ENCODE peak calls at places on chromosomes 16 and 17, in five cellular contexts. U is WTC11, X is HepG2, N is H1, J is K562. K is an unnamed sample.

GRCh38 chr16:57141822-57142631 is 43.8 kb downstream of the PSME3IP1 start:
- DNase-seq in U (no peak), N (no peak), J (no peak), X (no peak), K (no peak)

GRCh38 chr16:66905633-66906539 is 12.8 kb downstream of the CDH16 start:
- DNase-seq in J (peak), N (no peak), X (peak), U (peak), K (no peak)

GRCh38 chr16:30647274-30647571 is 3.5 kb upstream of the PRR14 start:
- DNase-seq in J (no peak), X (no peak), N (no peak), U (no peak), K (no peak)

GRCh38 chr17:79934653-79934970 is 95.4 kb upstream of the CBX4 start:
- DNase-seq in U (no peak), J (no peak), N (no peak), X (no peak), K (no peak)

GRCh38 chr16:22743401-22743800 is 70.6 kb upstream of the HS3ST2 start:
- DNase-seq in X (no peak), U (no peak), J (no peak), N (no peak), K (no peak)

GRCh38 chr17:77859411-77859810 is 99.1 kb upstream of the TNRC6C start:
- DNase-seq in U (no peak), J (no peak), N (no peak), X (no peak), K (no peak)

GRCh38 chr17:15119928-15120327 is 145.2 kb downstream of the PMP22 start:
- DNase-seq in N (no peak), J (no peak), X (no peak), U (no peak), K (no peak)

GRCh38 chr16:74372369-74372768 is 3.7 kb upstream of the NPIPB15 start:
- DNase-seq in X (no peak), N (no peak), U (no peak), J (no peak), K (no peak)

GRCh38 chr16:72024862-72025382 is 16.4 kb downstream of the DHODH start:
- DNase-seq in X (peak), U (no peak), N (no peak), J (no peak), K (no peak)

GRCh38 chr17:65287040-65287439 is 149.9 kb downstream of the RGS9 start:
- DNase-seq in X (no peak), N (no peak), U (no peak), J (no peak), K (no peak)

GRCh38 chr17:13702266-13702665 is 100.5 kb upstream of the HS3ST3A1 start:
- DNase-seq in X (no peak), J (no peak), N (no peak), U (no peak), K (no peak)

GRCh38 chr17:40364906-40365305 is 369 bp upstream of the GJD3 start:
- DNase-seq in U (no peak), J (no peak), X (no peak), N (no peak), K (no peak)

GRCh38 chr17:50785942-50786570 is 18.7 kb upstream of the ANKRD40CL start:
- DNase-seq in U (no peak), J (no peak), N (no peak), X (no peak), K (no peak)

GRCh38 chr16:72961115-72961832 is 86.7 kb downstream of the ZFHX3 start:
- DNase-seq in U (no peak), N (no peak), J (peak), X (no peak), K (no peak)

GRCh38 chr16:28003923-28004322 is 59.6 kb downstream of the GSG1L start:
- DNase-seq in J (no peak), U (no peak), X (no peak), N (no peak), K (no peak)

GRCh38 chr17:27488263-27488662 is 32.0 kb downstream of the KSR1 start:
- DNase-seq in X (no peak), U (no peak), J (no peak), N (no peak), K (no peak)

GRCh38 chr17:61362852-61363600 is 36.6 kb upstream of the TBX2 start:
- DNase-seq in N (no peak), X (peak), J (no peak), U (no peak), K (no peak)

GRCh38 chr17:38701504-38702165 is 3.4 kb upstream of the MLLT6 start:
- DNase-seq in N (no peak), X (peak), J (peak), U (no peak), K (peak)

GRCh38 chr16:73036074-73036826 is 11.7 kb downstream of the ZFHX3 start:
- DNase-seq in N (no peak), J (no peak), U (peak), X (no peak), K (peak)

GRCh38 chr17:80279895-80280294 is 19.2 kb downstream of the RNF213 start:
- DNase-seq in N (no peak), X (no peak), U (no peak), J (no peak), K (no peak)

GRCh38 chr17:35786941-35787432 is 8.5 kb downstream of the MMP28 start:
- DNase-seq in X (no peak), N (no peak), J (no peak), U (no peak), K (no peak)

GRCh38 chr17:55198690-55199370 is 65.9 kb upstream of the HLF start:
- DNase-seq in N (no peak), X (no peak), J (no peak), U (no peak), K (no peak)

GRCh38 chr17:66965801-66966528 is 1.5 kb downstream of the CACNG4 start:
- DNase-seq in J (no peak), X (no peak), U (peak), N (peak), K (no peak)

GRCh38 chr17:74453665-74454196 is 12.7 kb upstream of the CD300A start:
- DNase-seq in X (no peak), J (peak), N (peak), U (peak), K (no peak)

GRCh38 chr16:75376475-75376907 is 56.8 kb downstream of the CFDP1 start:
- DNase-seq in X (no peak), U (no peak), N (no peak), J (no peak), K (no peak)

GRCh38 chr17:9465216-9465921 is 110.3 kb downstream of the STX8 start:
- DNase-seq in X (no peak), J (no peak), N (no peak), U (no peak), K (no peak)

GRCh38 chr17:8016632-8017424 is 14.4 kb downstream of the GUCY2D start:
- DNase-seq in J (peak), X (no peak), N (peak), U (peak), K (no peak)

GRCh38 chr17:50209472-50210248 is 8.2 kb upstream of the COL1A1 start:
- DNase-seq in J (peak), X (no peak), N (peak), U (peak), K (no peak)

GRCh38 chr17:14582996-14583395 is 282.1 kb downstream of the HS3ST3B1 start:
- DNase-seq in J (no peak), X (no peak), U (no peak), N (no peak), K (no peak)

GRCh38 chr17:55845385-55845784 is 94.5 kb downstream of the PCTP start:
- DNase-seq in X (no peak), U (peak), J (no peak), N (peak), K (no peak)

GRCh38 chr17:83062011-83062817 is 17.2 kb upstream of the METRNL start:
- DNase-seq in U (no peak), X (no peak), J (no peak), N (peak), K (no peak)

DNA sequence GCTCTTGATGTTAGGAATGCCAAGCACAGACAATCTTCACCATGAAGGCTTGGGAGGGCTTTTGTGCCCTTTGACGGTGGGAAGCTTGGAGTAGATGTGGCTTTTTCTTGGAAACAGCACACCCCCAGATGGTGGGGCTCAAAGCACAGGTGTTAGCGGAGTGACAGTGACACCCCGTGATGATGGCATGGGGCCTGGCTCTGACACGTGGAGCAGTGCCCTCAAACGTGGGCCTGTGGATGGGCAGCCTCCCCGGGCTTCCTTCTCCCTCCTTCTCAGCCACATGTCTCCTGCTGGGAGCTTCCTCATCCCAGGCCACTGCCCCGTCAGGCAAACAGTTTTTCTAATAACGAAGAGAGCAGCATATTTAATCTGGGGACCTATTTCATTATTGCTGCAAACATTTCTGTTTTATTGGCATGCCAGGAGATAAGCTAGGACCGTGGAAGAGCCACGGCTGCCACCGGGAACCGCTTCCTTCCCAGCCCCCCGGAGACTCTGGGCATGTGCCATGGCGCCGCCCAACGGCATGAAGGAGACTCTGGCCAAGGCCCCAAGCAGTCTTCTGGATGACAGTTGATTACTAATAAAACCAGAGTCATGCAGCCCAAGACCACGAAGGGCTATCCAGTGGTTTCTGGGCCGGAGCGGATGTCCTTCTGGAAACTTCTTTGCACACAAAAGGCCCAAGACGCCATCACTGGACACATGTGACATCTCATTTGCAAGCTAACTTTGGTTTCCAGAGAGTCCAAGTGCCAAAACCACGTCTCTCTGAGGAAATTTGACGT is 280.3 kb upstream of the FOXF1 start:
- DNase-seq in X (no peak), J (no peak), N (peak), U (no peak), K (no peak)
- TF ChIP-seq ATF2 in X (no peak), J (no peak), N (no peak), U (no peak), K (no peak)

GRCh38 chr16:84963046-84963445 is 48.3 kb downstream of the ZDHHC7 start:
- DNase-seq in U (no peak), N (no peak), J (no peak), X (no peak), K (no peak)

GRCh38 chr16:84967828-84968227 is 43.5 kb downstream of the ZDHHC7 start:
- DNase-seq in X (no peak), J (no peak), U (no peak), N (no peak), K (no peak)

GRCh38 chr16:84964729-84965128 is 46.6 kb downstream of the ZDHHC7 start:
- DNase-seq in N (no peak), J (no peak), U (no peak), X (no peak), K (no peak)

GRCh38 chr16:84966150-84966447 is 45.2 kb downstream of the ZDHHC7 start:
- DNase-seq in J (no peak), X (no peak), N (no peak), U (no peak), K (no peak)

GRCh38 chr16:84965428-84966149 is 45.7 kb downstream of the ZDHHC7 start:
- DNase-seq in U (no peak), J (no peak), N (no peak), X (no peak), K (no peak)
- TF ChIP-seq ATF2 in U (no peak), J (no peak), N (no peak), X (no peak), K (no peak)

GRCh38 chr16:77805403-77805802 is 17.0 kb downstream of the VAT1L start:
- DNase-seq in N (no peak), J (no peak), U (no peak), X (no peak), K (no peak)
- TF ChIP-seq ATF2 in N (no peak), J (no peak), U (no peak), X (no peak), K (no peak)

GRCh38 chr17:58327363-58328194 is 1.0 kb downstream of the TSPOAP1 start:
- DNase-seq in U (no peak), X (no peak), N (no peak), J (no peak), K (no peak)

GRCh38 chr17:58328195-58329034 is at the start of gene TSPOAP1:
- DNase-seq in U (peak), J (peak), N (peak), X (no peak), K (peak)

GRCh38 chr17:58329808-58330543 is 1.4 kb upstream of the TSPOAP1 start:
- DNase-seq in N (no peak), J (no peak), X (no peak), U (no peak), K (peak)

GRCh38 chr17:58330544-58330996 is 2.0 kb upstream of the TSPOAP1 start:
- DNase-seq in J (no peak), X (no peak), N (no peak), U (no peak), K (no peak)

GRCh38 chr17:58329035-58329807 is 626 bp upstream of the TSPOAP1 start:
- DNase-seq in J (peak), U (peak), N (peak), X (peak), K (peak)
- TF ChIP-seq ATF2 in J (no peak), U (no peak), N (no peak), X (no peak), K (no peak)

DNA sequence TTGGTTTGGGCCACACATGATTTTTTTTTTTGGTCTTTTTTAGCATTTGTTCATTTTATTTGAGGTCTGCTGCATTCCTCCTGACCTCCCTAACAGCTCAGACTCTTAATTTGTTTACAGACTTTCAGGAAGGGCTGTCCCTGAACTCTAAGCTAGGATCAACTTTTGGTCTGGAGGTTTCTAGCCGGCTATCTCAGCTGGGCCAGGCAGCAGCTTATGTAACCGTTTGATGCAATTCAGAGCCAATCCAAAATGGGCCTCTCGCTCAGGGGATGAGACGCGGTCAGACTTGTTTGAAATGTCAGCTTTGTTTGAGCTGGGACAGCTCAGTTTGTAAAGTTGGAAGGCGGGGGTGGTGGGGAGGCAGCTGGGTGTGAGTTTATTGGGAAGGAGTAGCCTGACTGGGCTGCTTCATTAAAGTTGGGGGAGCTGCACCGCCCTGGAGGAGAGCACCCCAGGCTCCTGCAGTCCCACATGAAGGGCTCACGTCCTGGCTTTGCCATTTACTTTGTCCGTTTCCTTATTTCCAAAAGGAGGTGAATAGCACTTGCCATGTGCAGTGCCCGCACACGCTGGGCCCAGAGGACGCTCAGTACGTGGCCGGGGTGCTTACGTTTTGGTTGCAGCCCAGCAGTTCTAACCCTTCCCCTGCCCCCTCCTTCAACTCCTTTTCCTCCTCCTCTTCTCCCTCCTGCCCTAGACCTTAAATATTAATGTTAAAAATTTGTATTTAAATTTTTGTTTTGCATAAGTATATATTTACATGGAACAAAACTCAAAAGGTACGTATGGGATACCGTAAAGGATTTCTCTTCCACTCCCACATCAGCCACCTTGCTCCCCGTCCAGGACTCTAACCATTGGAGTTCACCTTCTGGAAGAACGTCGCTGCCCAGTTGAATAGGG is 121.2 kb downstream of the SNX29 start:
- DNase-seq in X (peak), J (no peak), N (no peak), U (no peak), K (no peak)
- TF ChIP-seq ATF2 in X (peak), J (no peak), N (no peak), U (no peak), K (no peak)

GRCh38 chr17:4444782-4445473 is 11.2 kb downstream of the SPNS3 start:
- DNase-seq in J (no peak), X (no peak), U (no peak), N (no peak), K (no peak)
- TF ChIP-seq ATF2 in J (no peak), X (no peak), U (no peak), N (no peak), K (no peak)

GRCh38 chr16:69483611-69484010 is 59.2 kb downstream of the CYB5B start:
- DNase-seq in N (no peak), J (no peak), U (no peak), X (no peak), K (no peak)

GRCh38 chr16:69485816-69486215 is 61.4 kb downstream of the CYB5B start:
- DNase-seq in N (no peak), U (no peak), X (no peak), J (no peak), K (no peak)

GRCh38 chr16:69485361-69485760 is 60.9 kb downstream of the CYB5B start:
- DNase-seq in U (no peak), J (no peak), N (no peak), X (no peak), K (no peak)

GRCh38 chr16:69486272-69486671 is 61.9 kb downstream of the CYB5B start:
- DNase-seq in N (no peak), X (no peak), U (no peak), J (no peak), K (no peak)

GRCh38 chr16:69486724-69487123 is 62.3 kb downstream of the CYB5B start:
- DNase-seq in J (no peak), N (no peak), U (no peak), X (no peak), K (no peak)
- TF ChIP-seq ATF2 in J (no peak), N (no peak), U (no peak), X (no peak), K (no peak)

GRCh38 chr17:1049446-1050225 is 52.7 kb downstream of the TIMM22 start:
- DNase-seq in X (no peak), N (no peak), J (no peak), U (no peak), K (no peak)
- TF ChIP-seq ATF2 in X (no peak), N (no peak), J (no peak), U (no peak), K (no peak)

DNA sequence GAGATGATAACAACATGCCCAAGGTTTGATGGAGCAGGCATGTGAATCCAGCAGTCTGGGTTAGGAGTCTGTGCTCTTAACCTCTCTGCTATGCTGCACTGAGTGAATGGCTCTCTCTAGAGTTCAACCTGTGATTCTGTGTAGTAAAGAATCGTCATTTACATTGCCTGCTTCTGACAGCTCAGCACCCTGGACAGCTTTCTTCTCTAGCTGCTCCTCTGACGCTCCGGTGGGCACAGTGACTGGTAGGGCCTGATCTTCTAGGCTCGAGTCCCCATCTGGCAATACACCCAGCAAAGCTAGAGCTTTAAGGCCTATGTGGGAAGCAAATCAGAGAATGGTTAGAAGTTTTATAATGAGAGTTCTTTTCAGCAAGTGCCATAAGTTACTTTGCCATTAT is 85.3 kb upstream of the ATP2A3 start:
- DNase-seq in U (no peak), J (no peak), N (no peak), X (no peak), K (no peak)
- TF ChIP-seq ATF2 in U (no peak), J (no peak), N (no peak), X (no peak), K (no peak)

DNA sequence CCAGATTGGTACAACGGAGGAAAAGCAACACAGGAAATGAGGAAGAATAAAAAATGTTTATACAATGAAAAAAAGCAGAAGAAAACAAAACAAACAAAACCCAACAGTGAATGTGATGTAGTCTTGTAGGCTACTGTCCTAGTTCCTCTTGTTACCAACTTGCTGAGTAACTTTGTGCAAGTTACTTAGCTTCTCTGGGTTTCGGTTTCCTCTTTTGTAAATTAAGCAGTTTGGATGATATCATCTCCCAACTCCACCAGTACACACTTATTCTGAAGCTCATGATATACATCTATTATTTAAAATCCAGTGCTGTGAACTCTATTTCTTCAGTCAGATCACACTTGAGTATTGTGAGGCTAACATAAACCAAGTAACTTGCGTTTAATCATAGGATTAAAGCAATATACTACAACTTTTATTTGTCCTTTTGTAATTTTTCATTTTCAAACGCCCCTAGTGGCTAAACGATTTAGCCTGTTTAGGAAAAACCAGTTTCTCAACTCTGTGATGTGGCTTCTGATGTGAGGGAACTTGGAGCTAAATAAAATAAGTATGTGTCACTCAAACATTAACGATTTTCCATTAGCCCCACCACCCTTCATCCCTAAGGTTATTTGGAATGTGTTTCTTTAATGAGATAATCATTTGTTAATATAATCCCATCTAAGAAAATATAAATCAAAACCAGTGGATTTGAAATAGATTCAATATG is 1.4 kb upstream of the UNK start:
- DNase-seq in N (no peak), J (no peak), U (no peak), X (peak), K (peak)
- TF ChIP-seq ATF2 in N (no peak), J (no peak), U (no peak), X (no peak), K (peak)